ENCODE peak calls at places on chromosome X, in six cellular contexts. Z is heart right ventricle, E is B cell, W is A549, B is HFFc6, H is astrocyte of the spinal cord. N is an unnamed sample.

GRCh38 chrX:78540171-78540570 is 119.0 kb downstream of the RTL3 start:
- DNase-seq in H (no peak), E (no peak), B (no peak), W (no peak), Z (no peak), N (no peak)

GRCh38 chrX:107571296-107571998 is 56.9 kb upstream of the PRPS1 start:
- DNase-seq in H (peak), E (no peak), W (peak), Z (no peak), B (peak), N (no peak)

GRCh38 chrX:40307871-40308270 is 210.1 kb upstream of the BCOR start:
- DNase-seq in H (no peak), B (no peak), W (no peak), E (no peak), Z (no peak), N (no peak)

GRCh38 chrX:29257516-29257915 is 670.3 kb downstream of the IL1RAPL1 start:
- DNase-seq in Z (no peak), H (peak), W (no peak), E (no peak), B (no peak), N (no peak)

GRCh38 chrX:79325263-79325958 is 41.7 kb downstream of the ITM2A start:
- DNase-seq in W (no peak), E (no peak), H (no peak), Z (no peak), B (no peak), N (no peak)

GRCh38 chrX:56233682-56234081 is 1.5 kb downstream of the KLF8 start:
- DNase-seq in W (peak), E (peak), Z (peak), B (no peak), H (peak), N (no peak)

GRCh38 chrX:101595739-101596419 is 21.9 kb downstream of the ARMCX6 start:
- DNase-seq in H (peak), E (peak), W (peak), Z (peak), B (peak), N (no peak)

GRCh38 chrX:40987413-40987812 is 97.8 kb upstream of the USP9X start:
- DNase-seq in B (no peak), E (no peak), H (no peak), Z (no peak), W (no peak), N (no peak)

GRCh38 chrX:80511969-80512760 is 91.9 kb downstream of the TENT5D start:
- DNase-seq in W (no peak), B (no peak), E (no peak), H (no peak), Z (no peak), N (no peak)

GRCh38 chrX:123833387-123833786 is 26.5 kb upstream of the XIAP start:
- DNase-seq in B (peak), E (peak), H (peak), W (peak), Z (peak), N (no peak)

GRCh38 chrX:130393451-130394074 is 8.1 kb upstream of the GPR119 start:
- DNase-seq in Z (peak), W (peak), B (peak), E (no peak), H (peak), N (no peak)

GRCh38 chrX:2224597-2225235 is 276.1 kb downstream of the DHRSX start:
- DNase-seq in H (no peak), Z (no peak), B (no peak), W (no peak), E (no peak), N (peak)

GRCh38 chrX:109732780-109733657 is at the start of gene ACSL4:
- DNase-seq in Z (peak), W (peak), B (peak), E (peak), H (peak), N (peak)

GRCh38 chrX:56764975-56765791 is 36.1 kb downstream of the NBDY start:
- DNase-seq in B (no peak), E (no peak), H (no peak), W (no peak), Z (no peak), N (peak)

GRCh38 chrX:72396117-72396516 is 90.4 kb upstream of the CITED1 start:
- DNase-seq in W (no peak), B (no peak), Z (no peak), H (no peak), E (no peak), N (no peak)

GRCh38 chrX:21811832-21812231 is 27.6 kb upstream of the MBTPS2 start:
- DNase-seq in B (no peak), Z (no peak), E (no peak), H (no peak), W (no peak), N (no peak)

GRCh38 chrX:69238960-69239231 is 73.6 kb upstream of the PJA1 start:
- DNase-seq in Z (no peak), H (no peak), W (no peak), B (no peak), E (no peak), N (no peak)
- TF ChIP-seq CTCF in Z (no peak), H (no peak), W (no peak), B (no peak), E (no peak), N (no peak)

GRCh38 chrX:68059469-68059868 is 373.8 kb downstream of the OPHN1 start:
- DNase-seq in E (no peak), Z (no peak), W (no peak), B (peak), H (no peak), N (no peak)
- TF ChIP-seq CTCF in E (no peak), Z (no peak), W (no peak), B (no peak), H (no peak), N (no peak)

DNA sequence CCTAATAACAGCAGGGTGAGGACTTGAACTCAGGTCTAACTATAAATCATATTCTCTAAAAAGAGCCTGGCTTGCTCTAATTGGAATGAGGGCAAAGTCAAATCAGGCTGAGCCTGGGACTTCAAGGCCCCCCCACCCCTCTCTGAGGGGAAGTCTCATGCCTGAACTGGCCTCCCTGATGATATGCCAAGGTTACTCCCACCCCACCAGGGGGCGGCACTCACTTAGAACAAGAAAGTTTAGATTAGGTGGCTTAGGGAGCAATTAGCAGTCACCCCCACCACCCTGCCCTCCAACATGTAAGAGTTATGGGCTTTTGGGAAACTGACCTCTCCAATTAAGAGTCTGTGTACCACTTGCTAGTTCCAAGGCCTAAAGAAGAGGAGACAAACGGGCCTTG is 2.7 kb downstream of the FOXO4 start:
- DNase-seq in E (peak), W (peak), H (peak), B (no peak), Z (peak), N (no peak)
- TF ChIP-seq CTCF in E (peak), W (peak), H (peak), B (peak), Z (no peak), N (peak)

GRCh38 chrX:150872773-150873336 is 25.6 kb downstream of the CD99L2 start:
- DNase-seq in H (no peak), E (no peak), B (no peak), Z (no peak), W (no peak), N (no peak)

GRCh38 chrX:150874448-150874847 is 24.0 kb downstream of the CD99L2 start:
- DNase-seq in H (no peak), B (no peak), E (no peak), W (no peak), Z (no peak), N (no peak)

GRCh38 chrX:150871341-150871811 is 27.1 kb downstream of the CD99L2 start:
- DNase-seq in Z (no peak), B (no peak), E (no peak), H (no peak), W (no peak), N (no peak)

GRCh38 chrX:150870487-150871340 is 27.8 kb downstream of the CD99L2 start:
- DNase-seq in B (no peak), Z (peak), E (no peak), W (no peak), H (no peak), N (no peak)

DNA sequence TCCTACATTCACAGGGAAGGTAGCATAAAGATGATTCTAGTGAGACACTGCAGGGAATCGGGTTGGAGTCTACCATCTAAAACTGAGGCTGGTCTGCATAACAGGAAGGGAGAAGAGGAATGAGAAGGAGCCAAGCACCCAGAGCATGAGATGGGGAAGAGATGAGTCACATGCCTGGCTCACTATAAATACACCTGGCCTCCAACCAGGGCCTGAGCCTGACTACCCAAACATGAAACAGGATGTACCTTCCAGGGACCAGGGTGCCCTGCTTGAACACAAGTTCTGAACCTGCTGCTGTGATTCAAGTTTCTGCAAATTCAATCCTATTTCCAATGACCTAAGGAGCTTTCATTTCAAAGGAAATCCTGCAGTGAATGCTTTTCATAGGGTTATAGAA is 24.9 kb downstream of the CD99L2 start:
- DNase-seq in B (no peak), W (no peak), H (peak), Z (peak), E (no peak), N (no peak)
- TF ChIP-seq CTCF in B (no peak), W (no peak), H (no peak), Z (no peak), E (no peak), N (no peak)

DNA sequence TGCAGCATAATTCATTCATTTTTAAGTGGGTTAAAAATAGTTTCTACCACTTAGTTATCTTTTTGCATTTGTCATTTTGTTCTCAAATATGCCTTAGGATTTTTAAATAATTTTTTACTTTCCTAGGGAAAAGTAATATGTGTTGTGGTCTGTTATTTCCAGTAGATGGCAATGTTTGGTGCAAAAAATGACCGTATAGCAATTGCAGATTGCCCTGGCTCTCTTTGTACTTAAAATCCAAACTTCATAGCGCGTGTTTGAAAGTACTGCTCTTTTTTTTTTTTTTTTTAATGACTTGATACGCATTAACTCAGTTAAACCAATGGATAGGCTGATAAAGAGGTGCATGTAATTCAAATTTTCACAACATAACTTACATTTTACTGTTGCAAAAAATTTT is 74.4 kb upstream of the RBMX start:
- DNase-seq in Z (no peak), E (no peak), H (peak), B (peak), W (peak), N (no peak)
- TF ChIP-seq CTCF in Z (no peak), E (peak), H (peak), B (peak), W (peak), N (peak)

GRCh38 chrX:45517090-45517973 is 316.7 kb upstream of the DIPK2B start:
- DNase-seq in B (peak), E (no peak), W (peak), Z (no peak), H (peak), N (no peak)

GRCh38 chrX:45518552-45518951 is 317.9 kb upstream of the DIPK2B start:
- DNase-seq in E (no peak), H (no peak), W (no peak), Z (no peak), B (no peak), N (no peak)

GRCh38 chrX:45513042-45513441 is 312.4 kb upstream of the DIPK2B start:
- DNase-seq in B (no peak), Z (no peak), W (no peak), H (no peak), E (no peak), N (no peak)

DNA sequence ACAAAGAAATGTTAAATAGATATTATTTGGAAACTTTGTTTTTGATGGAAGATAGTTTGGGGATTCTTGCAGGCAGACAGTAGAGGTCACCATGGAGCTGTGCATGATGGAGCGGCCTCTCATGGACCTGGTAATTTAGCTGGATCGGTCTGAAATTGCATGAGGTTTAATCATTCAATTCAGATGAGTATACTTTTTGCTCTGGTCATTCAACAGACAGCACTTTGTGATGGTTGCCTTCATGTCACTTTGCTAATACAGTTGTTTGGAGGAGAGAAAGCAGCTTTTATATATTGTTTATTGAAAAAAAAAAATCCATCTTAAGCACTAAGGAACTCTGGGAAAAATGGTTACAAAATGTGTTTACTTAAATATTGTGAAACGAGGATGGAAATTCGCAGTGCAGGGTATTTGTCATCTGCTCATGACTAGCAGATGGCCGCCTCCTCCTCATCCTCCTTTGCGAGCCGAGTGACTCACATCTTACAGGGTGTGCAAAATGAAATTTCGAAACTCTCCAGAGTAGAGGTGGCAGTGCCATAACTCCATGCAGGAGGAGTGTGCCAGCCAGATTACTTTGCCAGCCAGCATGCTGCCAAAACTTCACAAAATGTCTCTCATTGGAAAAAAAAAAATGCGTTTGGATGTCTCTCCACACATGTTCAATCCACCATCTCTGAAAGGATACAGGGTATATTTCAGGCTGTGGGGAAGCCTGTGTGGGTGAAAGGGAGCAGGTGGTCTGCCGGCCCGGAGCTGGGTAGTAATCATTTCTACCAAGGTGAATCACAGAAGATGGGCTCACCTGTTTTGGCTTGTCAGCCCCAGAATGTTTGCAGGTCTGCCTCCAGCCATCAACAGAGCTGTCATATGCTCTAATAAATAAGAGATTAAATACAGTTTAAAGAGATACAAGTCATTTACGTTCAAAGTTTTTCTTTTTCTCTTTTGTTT is 314.9 kb upstream of the DIPK2B start:
- DNase-seq in W (peak), B (peak), H (peak), Z (peak), E (no peak), N (no peak)
- TF ChIP-seq CTCF in W (peak), B (peak), H (peak), Z (peak), E (peak), N (peak)